ENCODE peak calls at places on chromosomes 1 and 21, in seven cellular contexts. G is IMR-90; A is neural progenitor cell; B is K562; X is WERI-Rb-1; S is CD8-positive, alpha-beta T cell; P is AG04450. Z is an unnamed sample. For H3K27me3 and H3K9me3, the result is how much of the 10 kb centered on the place peaks cover.

GRCh38 chr21:21165063-21165645 is 166.9 kb downstream of the NCAM2 start:
- DNase-seq in A (no peak), X (no peak), P (peak), G (peak), B (no peak), S (no peak), Z (no peak)

GRCh38 chr1:89519779-89520358 is 4.8 kb upstream of the LRRC8B start:
- DNase-seq in A (peak), P (no peak), S (peak), G (peak), B (peak), X (peak), Z (peak)

GRCh38 chr21:44000360-44000759 is 11.7 kb upstream of the TRAPPC10 start:
- DNase-seq in A (no peak), B (no peak), X (no peak), P (no peak), S (no peak), G (no peak), Z (no peak)

GRCh38 chr1:48931571-48932251 is 155.0 kb upstream of the BEND5 start:
- DNase-seq in G (no peak), B (no peak), X (no peak), A (no peak), S (no peak), P (no peak), Z (no peak)

GRCh38 chr1:156840880-156841279 is 18.0 kb downstream of the INSRR start:
- DNase-seq in X (no peak), G (no peak), A (no peak), B (no peak), S (no peak), P (no peak), Z (no peak)

GRCh38 chr1:41151846-41152245 is 90.3 kb downstream of the SCMH1 start:
- DNase-seq in G (no peak), B (no peak), S (no peak), P (no peak), X (no peak), A (no peak), Z (no peak)

GRCh38 chr1:224343679-224344078 is 13.0 kb upstream of the CNIH4 start:
- DNase-seq in A (no peak), X (no peak), G (no peak), P (no peak), B (no peak), S (no peak), Z (no peak)

GRCh38 chr1:57272150-57272549 is 151.7 kb downstream of the DAB1 start:
- DNase-seq in S (no peak), P (no peak), A (no peak), X (no peak), G (no peak), B (no peak), Z (no peak)

GRCh38 chr1:179588425-179589024 is 3.1 kb upstream of the TDRD5 start:
- DNase-seq in G (no peak), P (no peak), X (no peak), B (no peak), S (no peak), A (no peak), Z (no peak)

GRCh38 chr1:91879739-91880138 is 6.2 kb downstream of the TGFBR3 start:
- DNase-seq in G (no peak), A (no peak), X (no peak), P (no peak), S (no peak), B (no peak), Z (no peak)

GRCh38 chr1:206466840-206467649 is 3.2 kb upstream of the IKBKE start:
- DNase-seq in S (no peak), A (no peak), X (no peak), G (no peak), B (peak), P (no peak), Z (no peak)

GRCh38 chr1:12448746-12449177 is 169.2 kb downstream of the DHRS3 start:
- DNase-seq in S (no peak), P (no peak), B (peak), G (peak), X (peak), A (no peak), Z (no peak)

GRCh38 chr1:24481843-24482610 is 20.6 kb upstream of the RCAN3 start:
- DNase-seq in B (no peak), S (peak), X (no peak), A (no peak), P (no peak), G (no peak), Z (no peak)

GRCh38 chr21:36254106-36254941 is 65.7 kb upstream of the MORC3 start:
- DNase-seq in P (no peak), S (no peak), X (peak), G (peak), A (peak), B (no peak), Z (no peak)

GRCh38 chr21:44778499-44778911 is 23.1 kb downstream of the UBE2G2 start:
- DNase-seq in P (no peak), G (no peak), A (no peak), S (no peak), B (no peak), X (no peak), Z (no peak)

GRCh38 chr1:162755306-162755705 is 35.2 kb upstream of the HSD17B7 start:
- DNase-seq in X (peak), S (no peak), A (no peak), G (no peak), P (no peak), B (no peak), Z (no peak)

GRCh38 chr1:208559597-208559996 is 315.4 kb upstream of the PLXNA2 start:
- DNase-seq in B (no peak), P (no peak), G (no peak), X (no peak), S (no peak), A (no peak), Z (no peak)

GRCh38 chr1:46037597-46037936 is 94.9 kb downstream of the PIK3R3 start:
- DNase-seq in P (no peak), A (no peak), B (no peak), S (no peak), X (no peak), G (no peak), Z (no peak)

GRCh38 chr1:89918794-89919155 is 76.1 kb upstream of the ZNF326 start:
- DNase-seq in X (no peak), P (no peak), B (no peak), A (no peak), G (no peak), S (no peak), Z (no peak)

GRCh38 chr1:226107471-226108460 is 45.2 kb downstream of the H3-3A start:
- DNase-seq in A (no peak), B (peak), G (no peak), S (no peak), P (no peak), X (no peak), Z (no peak)

DNA sequence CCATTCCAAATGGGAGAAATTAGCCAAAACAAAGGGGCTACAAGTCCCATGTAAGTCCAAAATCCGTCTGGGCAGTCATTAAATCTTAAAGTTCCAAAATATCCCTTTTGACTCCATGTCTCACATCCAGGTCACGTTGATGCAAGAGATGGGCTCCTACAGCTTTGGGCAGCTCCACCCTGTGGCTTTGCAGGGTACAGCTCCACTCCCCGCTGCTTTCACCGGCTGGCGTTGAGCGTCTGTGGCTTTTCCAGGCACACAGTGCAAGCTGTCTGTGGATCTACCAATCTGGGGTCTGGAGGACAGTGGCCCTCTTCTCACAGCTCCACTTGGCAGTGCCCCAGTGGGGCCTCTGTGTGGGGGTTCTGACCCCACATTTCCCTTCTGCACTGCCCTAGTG is 130.2 kb downstream of the TPR start:
- DNase-seq in S (no peak), A (peak), P (no peak), X (peak), G (no peak), B (peak), Z (no peak)
- H3K27me3 ChIP-seq in S (under half), A (under half), P (under half), X (under half), G (under half), B (under half), Z (under half)

GRCh38 chr1:152626688-152627087 is 3.8 kb upstream of the LCE3A start:
- DNase-seq in A (no peak), P (no peak), B (no peak), S (no peak), X (no peak), G (no peak), Z (no peak)

GRCh38 chr1:152630596-152630995 is 7.7 kb upstream of the LCE3A start:
- DNase-seq in P (no peak), A (no peak), G (no peak), S (no peak), X (no peak), B (no peak), Z (no peak)
- H3K9me3 ChIP-seq in P (under half), A (under half), G (under half), S (under half), X (under half), B (under half), Z (under half)

DNA sequence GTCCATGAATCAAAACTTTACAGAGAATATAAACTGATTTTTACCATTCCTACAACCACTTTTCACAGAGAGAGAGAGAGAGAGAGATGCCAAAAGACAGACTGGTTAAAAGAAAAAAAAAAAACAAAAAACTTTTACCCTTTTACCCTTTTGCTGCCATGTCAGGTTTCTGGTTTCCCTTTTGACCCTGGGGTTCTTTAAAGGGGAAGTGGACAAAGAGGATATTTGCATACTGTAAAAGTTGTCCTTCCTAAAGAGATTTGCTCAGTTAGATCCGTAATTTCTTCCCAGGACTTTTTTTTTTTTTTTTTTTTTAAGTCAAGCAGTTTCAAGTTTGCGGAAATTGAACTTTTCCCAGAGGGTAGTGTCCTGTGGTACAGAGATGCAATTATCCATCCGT is 287.8 kb upstream of the RGS18 start:
- DNase-seq in S (no peak), X (no peak), B (no peak), A (no peak), P (no peak), G (no peak), Z (no peak)
- TF ChIP-seq CTCF in S (no peak), X (no peak), B (no peak), A (no peak), P (no peak), G (no peak), Z (no peak)

GRCh38 chr1:20365421-20366075 is 74.9 kb downstream of the VWA5B1 start:
- DNase-seq in G (no peak), P (no peak), A (no peak), B (no peak), S (no peak), X (no peak), Z (no peak)
- H3K27me3 ChIP-seq in G (half or more), P (half or more), A (half or more), B (under half), S (under half), X (under half), Z (under half)

GRCh38 chr1:248681651-248682050 is 20.9 kb downstream of the OR14I1 start:
- DNase-seq in S (no peak), A (no peak), P (no peak), G (no peak), B (no peak), X (peak), Z (no peak)
- H3K9me3 ChIP-seq in S (under half), A (under half), P (under half), G (under half), B (under half), X (under half), Z (under half)

GRCh38 chr1:23081376-23081775 is 62.1 kb downstream of the KDM1A start:
- DNase-seq in P (no peak), B (no peak), A (peak), S (no peak), X (no peak), G (no peak), Z (no peak)
- TF ChIP-seq CTCF in P (no peak), B (peak), A (peak), S (no peak), X (peak), G (no peak), Z (no peak)

Z was measured in CD4-positive, alpha-beta T cell.